ENCODE peak calls at places on chromosomes 13 and 19, in ten cellular contexts. H, T, D, U, Z, L, O, W, M and C are unnamed samples. For H3K4me1 and H3K9me3, the result is how much of the 10 kb centered on the place peaks cover.

GRCh38 chr13:60019119-60019993 is 144.4 kb downstream of the DIAPH3 start:
- DNase-seq in L (no peak), D (no peak), O (no peak), W (no peak), H (no peak), M (no peak), T (peak), Z (no peak), U (no peak), C (no peak)

GRCh38 chr13:41132512-41133152 is at the start of gene KBTBD6:
- DNase-seq in T (peak), W (peak), M (peak), Z (peak), O (peak), U (peak), D (peak), H (peak), L (peak), C (peak)

GRCh38 chr13:41883147-41883546 is 77.8 kb downstream of the VWA8 start:
- DNase-seq in D (no peak), T (no peak), W (no peak), U (no peak), O (no peak), H (no peak), Z (no peak), L (no peak), M (no peak), C (no peak)

GRCh38 chr19:10600149-10600548 is 13.0 kb upstream of the AP1M2 start:
- DNase-seq in T (no peak), H (no peak), W (no peak), M (no peak), D (no peak), O (no peak), U (no peak), L (no peak), Z (no peak), C (no peak)

GRCh38 chr13:108681986-108682562 is 52.7 kb downstream of the MYO16 start:
- DNase-seq in T (no peak), H (no peak), D (no peak), O (no peak), W (no peak), U (no peak), L (no peak), M (no peak), Z (no peak), C (no peak)

GRCh38 chr13:45447050-45447661 is 17.6 kb upstream of the COG3 start:
- DNase-seq in O (peak), W (no peak), L (no peak), M (no peak), Z (no peak), H (no peak), D (no peak), T (no peak), U (no peak), C (no peak)

GRCh38 chr19:13817018-13817614 is 21.9 kb downstream of the ZSWIM4 start:
- DNase-seq in W (no peak), U (peak), L (peak), T (no peak), H (no peak), M (peak), Z (no peak), D (no peak), O (no peak), C (peak)

GRCh38 chr19:51016798-51017683 is 2.5 kb downstream of the KLK10 start:
- DNase-seq in D (no peak), O (peak), L (peak), T (peak), W (peak), M (peak), Z (no peak), H (no peak), U (peak), C (peak)

GRCh38 chr13:44058067-44058466 is 178.4 kb downstream of the LACC1 start:
- DNase-seq in D (no peak), W (no peak), T (no peak), U (no peak), O (no peak), Z (no peak), L (no peak), H (no peak), M (no peak), C (no peak)

GRCh38 chr13:51778407-51778806 is 25.6 kb downstream of the DHRS12 start:
- DNase-seq in M (no peak), T (no peak), U (no peak), Z (no peak), H (no peak), O (no peak), D (no peak), W (no peak), L (no peak), C (no peak)

GRCh38 chr13:21688056-21688455 is 17.2 kb downstream of the FGF9 start:
- DNase-seq in O (no peak), H (no peak), M (no peak), U (no peak), W (no peak), D (no peak), Z (no peak), L (no peak), T (no peak), C (no peak)

GRCh38 chr13:48978942-48979601 is 3.4 kb downstream of the FNDC3A start:
- DNase-seq in U (no peak), Z (no peak), O (no peak), W (no peak), T (peak), M (no peak), D (no peak), H (no peak), L (no peak), C (no peak)

GRCh38 chr13:28751210-28751935 is 32.6 kb upstream of the SLC46A3 start:
- DNase-seq in T (peak), O (no peak), H (no peak), Z (no peak), M (no peak), W (no peak), D (no peak), L (no peak), U (no peak), C (no peak)

GRCh38 chr13:99862243-99862642 is 109.3 kb downstream of the ZIC5 start:
- DNase-seq in W (no peak), U (no peak), D (no peak), T (no peak), M (no peak), Z (no peak), H (no peak), L (no peak), O (no peak), C (no peak)

GRCh38 chr13:99856021-99856420 is 115.5 kb downstream of the ZIC5 start:
- DNase-seq in D (no peak), O (no peak), T (no peak), M (no peak), H (no peak), W (no peak), U (no peak), Z (no peak), L (no peak), C (no peak)

GRCh38 chr13:99857738-99858137 is 113.8 kb downstream of the ZIC5 start:
- DNase-seq in W (no peak), O (no peak), Z (no peak), H (no peak), T (no peak), M (no peak), U (no peak), D (no peak), L (no peak), C (no peak)

GRCh38 chr13:99860736-99861135 is 110.8 kb downstream of the ZIC5 start:
- DNase-seq in M (no peak), Z (no peak), L (no peak), T (no peak), D (no peak), U (no peak), W (no peak), O (no peak), H (no peak), C (no peak)

DNA sequence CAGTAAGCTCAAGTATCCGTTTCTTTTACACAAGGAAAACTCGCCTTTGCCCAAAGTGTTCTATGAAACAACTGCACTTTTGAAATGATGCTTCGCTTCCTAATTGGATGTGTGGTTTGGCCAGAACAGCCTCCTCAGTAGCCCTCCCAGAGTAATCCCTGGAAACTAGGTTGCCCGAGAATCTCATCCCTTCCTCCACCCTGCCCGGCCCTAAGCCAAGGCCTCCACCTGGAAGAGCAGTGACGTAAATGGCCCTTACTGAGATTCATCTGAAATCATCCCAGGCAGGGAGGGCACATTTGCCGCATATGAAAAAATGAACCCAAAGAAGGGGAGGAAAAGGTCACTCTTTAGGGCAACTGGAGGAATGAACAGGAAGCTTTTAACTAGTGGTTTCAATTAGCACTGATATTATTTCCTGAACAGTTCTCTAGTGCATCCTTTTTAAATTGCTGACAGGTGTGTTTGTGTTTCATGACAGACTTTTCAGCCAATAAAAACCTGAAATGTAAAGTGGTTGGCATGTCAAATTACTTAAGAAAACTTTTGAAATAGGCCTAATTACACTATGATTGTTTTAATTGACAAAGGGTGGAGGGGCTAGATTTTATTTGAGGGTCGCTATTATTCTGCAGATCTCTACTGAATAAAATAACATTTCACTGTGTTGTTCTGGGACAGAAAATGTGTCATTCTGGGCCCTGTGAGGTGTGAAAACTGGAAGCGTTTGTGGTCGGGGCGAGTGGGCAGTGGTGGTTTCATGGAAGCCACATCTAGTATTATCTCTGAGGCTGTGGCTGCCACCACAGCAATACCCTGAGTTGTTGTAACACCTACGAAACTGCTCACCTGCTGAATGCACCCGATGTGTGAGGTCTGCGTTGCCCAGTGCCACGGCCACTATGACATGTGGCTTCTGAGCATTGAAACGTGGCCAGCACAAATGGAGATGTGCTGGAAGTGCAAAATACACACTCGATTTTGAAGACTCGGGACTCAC is 112.1 kb downstream of the ZIC5 start:
- DNase-seq in H (no peak), L (no peak), M (no peak), D (no peak), Z (no peak), O (no peak), W (no peak), T (no peak), U (no peak), C (no peak)
- H3K4me1 ChIP-seq in H (under half), L (under half), M (under half), D (under half), Z (under half), O (under half), W (under half), T (under half), U (under half), C (under half)

GRCh38 chr19:1076951-1077350 is 10.0 kb downstream of the ARHGAP45 start:
- DNase-seq in U (no peak), M (peak), L (no peak), H (peak), T (no peak), W (no peak), O (no peak), Z (peak), D (peak), C (no peak)
- H3K4me3 ChIP-seq in U (peak), M (peak), L (no peak), H (peak), T (no peak), W (no peak), O (no peak), Z (no peak), D (peak), C (no peak)

GRCh38 chr19:12265921-12266704 is 28.6 kb downstream of the ZNF44 start:
- DNase-seq in H (no peak), D (no peak), L (no peak), U (no peak), Z (no peak), M (no peak), W (no peak), T (no peak), O (no peak), C (no peak)
- H3K9me3 ChIP-seq in H (under half), D (under half), L (under half), U (under half), Z (under half), M (under half), W (under half), T (under half), O (under half), C (under half)

GRCh38 chr19:49512970-49513745 is 697 bp downstream of the FCGRT start:
- DNase-seq in O (peak), H (peak), U (no peak), D (no peak), M (peak), L (peak), W (peak), Z (peak), T (no peak), C (no peak)
- H3K4me1 ChIP-seq in O (under half), H (under half), U (under half), D (under half), M (under half), L (under half), W (under half), Z (under half), T (under half), C (under half)

DNA sequence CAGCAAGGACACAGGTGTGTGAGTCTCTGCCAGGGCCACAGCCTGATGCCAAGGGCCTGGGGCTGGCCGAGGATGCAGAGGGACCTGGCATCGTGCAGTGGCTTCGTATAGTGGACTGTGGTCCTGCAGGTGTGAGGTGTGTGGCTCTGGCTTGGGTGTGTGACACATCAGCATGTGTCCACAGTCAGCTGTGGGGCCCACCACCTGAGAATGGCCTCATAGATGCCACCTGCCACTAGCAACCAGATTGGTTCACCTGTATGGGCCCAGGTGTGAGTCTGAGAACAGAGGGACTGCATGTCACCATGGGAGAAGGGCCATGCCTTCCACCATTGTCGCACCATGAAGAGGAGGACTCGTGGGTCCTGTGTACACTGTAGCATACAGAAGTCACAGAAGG is 2.4 kb downstream of the PPP1R14A start:
- DNase-seq in Z (no peak), W (no peak), H (no peak), M (no peak), T (no peak), U (no peak), O (no peak), L (no peak), D (no peak), C (no peak)
- H3K4me3 ChIP-seq in Z (peak), W (peak), H (no peak), M (peak), T (no peak), U (no peak), O (peak), L (no peak), D (no peak), C (no peak)

GRCh38 chr19:44570984-44571684 is 41.7 kb upstream of the CEACAM20 start:
- DNase-seq in U (peak), T (peak), H (peak), M (peak), D (no peak), W (peak), O (peak), Z (no peak), L (peak), C (peak)
- H3K9me3 ChIP-seq in U (under half), T (under half), H (under half), M (under half), D (under half), W (under half), O (under half), Z (under half), L (under half), C (under half)

DNA sequence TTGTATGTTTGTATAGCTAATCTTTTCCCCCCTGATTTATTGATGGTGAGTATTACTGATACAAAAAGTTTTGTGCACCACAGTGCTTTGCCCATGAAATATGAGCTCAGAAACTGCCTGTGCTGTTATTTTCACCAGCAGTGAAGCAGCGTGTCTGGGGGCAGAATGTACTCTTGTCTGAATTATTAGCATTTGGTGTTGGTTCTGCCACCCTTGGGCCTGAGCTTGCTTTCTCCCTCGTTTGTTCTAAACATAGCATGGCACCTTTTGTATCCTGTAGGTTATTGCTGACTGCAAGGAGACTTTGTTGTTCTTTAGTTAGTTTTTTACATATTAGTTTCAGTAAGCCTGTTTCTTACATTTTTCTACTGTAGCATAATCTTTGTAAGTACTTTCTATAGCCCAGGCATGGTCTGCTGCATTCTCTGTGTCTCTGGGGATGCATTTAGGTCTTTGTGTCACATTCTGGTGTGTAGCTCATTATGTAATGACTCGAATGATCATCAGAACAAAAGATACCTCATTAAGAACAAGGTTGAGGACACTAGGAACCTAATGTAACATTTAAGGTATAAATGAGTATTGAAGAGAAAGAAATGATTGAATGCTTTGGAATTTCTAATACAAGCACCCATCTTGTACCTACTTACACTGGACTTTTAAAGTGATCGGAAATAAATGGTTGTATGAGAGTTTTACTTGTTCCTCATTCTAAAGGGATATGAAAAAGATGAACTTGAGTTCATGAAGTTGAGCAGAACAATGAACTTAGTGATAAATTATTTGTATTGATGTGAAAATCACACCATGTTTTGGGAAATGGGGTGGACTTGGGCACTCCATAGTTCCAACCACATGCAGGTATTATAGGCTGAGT is 50.3 kb upstream of the GPI start:
- DNase-seq in W (no peak), D (no peak), U (no peak), O (no peak), T (no peak), H (no peak), Z (no peak), M (no peak), L (no peak), C (no peak)
- H3K4me1 ChIP-seq in W (under half), D (under half), U (under half), O (under half), T (under half), H (under half), Z (under half), M (under half), L (under half), C (under half)

GRCh38 chr19:54462713-54463530 is 656 bp downstream of the LENG9 start:
- DNase-seq in M (peak), W (peak), O (peak), H (peak), D (peak), Z (peak), T (peak), U (peak), L (peak), C (no peak)

GRCh38 chr19:54462072-54462712 is 1.4 kb downstream of the LENG9 start:
- DNase-seq in T (no peak), Z (no peak), H (no peak), L (no peak), O (no peak), M (peak), W (no peak), U (no peak), D (no peak), C (no peak)

GRCh38 chr19:54460230-54461005 is 3.2 kb downstream of the LENG9 start:
- DNase-seq in Z (no peak), H (no peak), U (no peak), M (no peak), T (no peak), L (no peak), O (no peak), D (no peak), W (no peak), C (no peak)

GRCh38 chr19:54459282-54460229 is 4.0 kb downstream of the LENG9 start:
- DNase-seq in Z (no peak), L (no peak), O (no peak), T (no peak), D (no peak), M (no peak), U (no peak), W (no peak), H (no peak), C (no peak)

DNA sequence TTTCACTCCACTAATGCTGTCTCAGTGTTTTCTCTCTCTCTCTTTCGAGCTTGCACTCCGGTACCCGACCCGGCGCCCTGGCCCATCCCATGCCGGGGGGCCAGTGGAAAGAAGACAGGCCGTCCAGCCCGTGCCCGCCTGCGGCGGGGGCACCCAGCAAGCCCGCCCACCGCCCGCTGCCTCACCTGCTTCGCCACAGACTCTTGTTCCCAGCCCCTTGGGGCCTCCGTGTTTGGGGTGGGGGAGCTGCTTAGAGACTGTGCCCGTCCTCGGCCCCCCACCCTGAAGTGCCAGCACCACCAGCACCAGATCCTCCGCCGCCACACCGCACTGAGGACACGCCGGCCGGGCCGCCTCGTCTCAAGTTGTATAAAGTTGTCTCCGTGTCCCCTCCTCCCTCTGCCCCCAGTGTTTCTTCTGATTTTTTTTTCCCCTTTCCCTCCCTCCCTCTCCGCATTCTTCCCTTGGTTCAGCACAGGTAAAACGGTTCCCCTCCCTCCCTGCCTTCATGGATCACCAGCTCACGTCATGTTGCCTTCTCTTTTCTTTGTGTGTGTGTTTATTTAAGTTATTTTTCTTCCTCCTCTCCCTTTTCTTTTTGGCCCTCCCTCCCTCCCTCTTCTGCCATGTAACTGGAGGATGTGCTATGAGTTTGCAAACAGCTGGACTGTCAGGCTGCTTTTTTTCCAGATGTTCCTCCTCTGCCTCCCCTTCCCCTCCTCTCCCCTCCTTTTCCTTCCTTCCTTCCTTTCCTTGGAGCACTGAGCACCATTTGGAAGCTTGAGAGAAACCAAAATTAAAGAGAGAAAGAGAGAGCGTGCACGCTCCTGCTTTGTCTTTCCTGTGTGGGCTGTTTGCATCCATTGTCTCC is 2.1 kb downstream of the LENG9 start:
- DNase-seq in O (peak), T (peak), D (no peak), L (no peak), H (no peak), U (no peak), M (no peak), W (no peak), Z (no peak), C (no peak)
- H3K4me3 ChIP-seq in O (no peak), T (no peak), D (no peak), L (no peak), H (no peak), U (peak), M (no peak), W (no peak), Z (no peak), C (no peak)

GRCh38 chr19:12208221-12208620 is 45.3 kb downstream of the ZNF136 start:
- DNase-seq in W (no peak), T (no peak), O (no peak), L (no peak), D (no peak), M (no peak), Z (no peak), U (no peak), H (no peak), C (no peak)
- H3K9me3 ChIP-seq in W (under half), T (under half), O (under half), L (half or more), D (under half), M (under half), Z (under half), U (under half), H (under half), C (under half)